ENCODE peak calls at places on chromosomes 5 and 9, in six cellular contexts. One of them, this sample, is unnamed.

GRCh38 chr5:133274597-133274935 is 222.8 kb downstream of the HSPA4 start:
- DNase-seq in dorsolateral prefrontal cortex: no peak
- DNase-seq in left lobe of liver: no peak
- DNase-seq in T-helper 1 cell: no peak
- DNase-seq in sigmoid colon: no peak
- DNase-seq in suprapubic skin: no peak
- DNase-seq in this sample: no peak

GRCh38 chr5:82364497-82364896 is 86.3 kb upstream of the RPS23 start:
- DNase-seq in dorsolateral prefrontal cortex: no peak
- DNase-seq in left lobe of liver: no peak
- DNase-seq in T-helper 1 cell: no peak
- DNase-seq in sigmoid colon: no peak
- DNase-seq in suprapubic skin: no peak
- DNase-seq in this sample: no peak

GRCh38 chr9:76658510-76659231 is 105.6 kb upstream of the PCA3 start:
- DNase-seq in dorsolateral prefrontal cortex: no peak
- DNase-seq in left lobe of liver: no peak
- DNase-seq in T-helper 1 cell: peak; percentile 45
- DNase-seq in sigmoid colon: no peak
- DNase-seq in suprapubic skin: no peak
- DNase-seq in this sample: no peak

GRCh38 chr9:110986529-110986928 is 51.7 kb downstream of the LPAR1 start:
- DNase-seq in dorsolateral prefrontal cortex: no peak
- DNase-seq in left lobe of liver: no peak
- DNase-seq in T-helper 1 cell: no peak
- DNase-seq in sigmoid colon: no peak
- DNase-seq in suprapubic skin: no peak
- DNase-seq in this sample: no peak

GRCh38 chr5:112342364-112342763 is 76.7 kb downstream of the EPB41L4A start:
- DNase-seq in dorsolateral prefrontal cortex: no peak
- DNase-seq in left lobe of liver: no peak
- DNase-seq in T-helper 1 cell: no peak
- DNase-seq in sigmoid colon: no peak
- DNase-seq in suprapubic skin: no peak
- DNase-seq in this sample: no peak

GRCh38 chr9:131217321-131218031 is 58.8 kb downstream of the FAM78A start:
- DNase-seq in dorsolateral prefrontal cortex: no peak
- DNase-seq in left lobe of liver: no peak
- DNase-seq in T-helper 1 cell: no peak
- DNase-seq in sigmoid colon: no peak
- DNase-seq in suprapubic skin: no peak
- DNase-seq in this sample: no peak

GRCh38 chr9:117413346-117414219 is 1.3 kb downstream of the ASTN2 start:
- DNase-seq in dorsolateral prefrontal cortex: no peak
- DNase-seq in left lobe of liver: no peak
- DNase-seq in T-helper 1 cell: no peak
- DNase-seq in sigmoid colon: no peak
- DNase-seq in suprapubic skin: no peak
- DNase-seq in this sample: no peak

GRCh38 chr5:39541920-39542319 is 117.1 kb upstream of the DAB2 start:
- DNase-seq in dorsolateral prefrontal cortex: no peak
- DNase-seq in left lobe of liver: no peak
- DNase-seq in T-helper 1 cell: no peak
- DNase-seq in sigmoid colon: no peak
- DNase-seq in suprapubic skin: no peak
- DNase-seq in this sample: no peak

GRCh38 chr5:10275460-10275859 is 25.4 kb downstream of the CCT5 start:
- DNase-seq in dorsolateral prefrontal cortex: no peak
- DNase-seq in left lobe of liver: no peak
- DNase-seq in T-helper 1 cell: no peak
- DNase-seq in sigmoid colon: no peak
- DNase-seq in suprapubic skin: peak; percentile 20
- DNase-seq in this sample: peak; percentile 15

GRCh38 chr5:96852769-96853168 is 23.5 kb upstream of the ERAP2 start:
- DNase-seq in dorsolateral prefrontal cortex: no peak
- DNase-seq in left lobe of liver: no peak
- DNase-seq in T-helper 1 cell: no peak
- DNase-seq in sigmoid colon: no peak
- DNase-seq in suprapubic skin: no peak
- DNase-seq in this sample: no peak

GRCh38 chr5:44401611-44402010 is 12.4 kb upstream of the FGF10 start:
- DNase-seq in dorsolateral prefrontal cortex: no peak
- DNase-seq in left lobe of liver: no peak
- DNase-seq in T-helper 1 cell: no peak
- DNase-seq in sigmoid colon: no peak
- DNase-seq in suprapubic skin: no peak
- DNase-seq in this sample: no peak

GRCh38 chr9:122192261-122192875 is 32.7 kb downstream of the MORN5 start:
- DNase-seq in dorsolateral prefrontal cortex: no peak
- DNase-seq in left lobe of liver: no peak
- DNase-seq in T-helper 1 cell: no peak
- DNase-seq in sigmoid colon: no peak
- DNase-seq in suprapubic skin: no peak
- DNase-seq in this sample: no peak

GRCh38 chr9:19101203-19101602 is 1.5 kb downstream of the HAUS6 start:
- DNase-seq in dorsolateral prefrontal cortex: no peak
- DNase-seq in left lobe of liver: no peak
- DNase-seq in T-helper 1 cell: no peak
- DNase-seq in sigmoid colon: no peak
- DNase-seq in suprapubic skin: no peak
- DNase-seq in this sample: no peak

GRCh38 chr5:125602184-125602583 is 821.0 kb upstream of the GRAMD2B start:
- DNase-seq in dorsolateral prefrontal cortex: no peak
- DNase-seq in left lobe of liver: no peak
- DNase-seq in T-helper 1 cell: no peak
- DNase-seq in sigmoid colon: no peak
- DNase-seq in suprapubic skin: no peak
- DNase-seq in this sample: no peak

GRCh38 chr5:131357739-131358561 is 94.1 kb downstream of the CDC42SE2 start:
- DNase-seq in dorsolateral prefrontal cortex: no peak
- DNase-seq in left lobe of liver: no peak
- DNase-seq in T-helper 1 cell: peak; percentile 61
- DNase-seq in sigmoid colon: no peak
- DNase-seq in suprapubic skin: no peak
- DNase-seq in this sample: no peak

GRCh38 chr9:99720455-99721050 is 101.1 kb upstream of the NR4A3 start:
- DNase-seq in dorsolateral prefrontal cortex: no peak
- DNase-seq in left lobe of liver: no peak
- DNase-seq in T-helper 1 cell: peak; percentile 65
- DNase-seq in sigmoid colon: no peak
- DNase-seq in suprapubic skin: no peak
- DNase-seq in this sample: no peak

GRCh38 chr5:57028166-57028565 is 76.2 kb upstream of the MIER3 start:
- DNase-seq in dorsolateral prefrontal cortex: no peak
- DNase-seq in left lobe of liver: no peak
- DNase-seq in T-helper 1 cell: no peak
- DNase-seq in sigmoid colon: no peak
- DNase-seq in suprapubic skin: no peak
- DNase-seq in this sample: no peak

GRCh38 chr5:179393078-179393477 is 47.8 kb upstream of the ADAMTS2 start:
- DNase-seq in dorsolateral prefrontal cortex: no peak
- DNase-seq in left lobe of liver: no peak
- DNase-seq in T-helper 1 cell: no peak
- DNase-seq in sigmoid colon: peak; percentile 64
- DNase-seq in suprapubic skin: peak; percentile 23
- DNase-seq in this sample: no peak

GRCh38 chr9:71747572-71747971 is 20.7 kb downstream of the CEMIP2 start:
- DNase-seq in dorsolateral prefrontal cortex: no peak
- DNase-seq in left lobe of liver: no peak
- DNase-seq in T-helper 1 cell: no peak
- DNase-seq in sigmoid colon: no peak
- DNase-seq in suprapubic skin: no peak
- DNase-seq in this sample: no peak

GRCh38 chr5:179812135-179812825 is 5.6 kb upstream of the MGAT4B start:
- DNase-seq in dorsolateral prefrontal cortex: no peak
- DNase-seq in left lobe of liver: no peak
- DNase-seq in T-helper 1 cell: no peak
- DNase-seq in sigmoid colon: peak; percentile 52
- DNase-seq in suprapubic skin: no peak
- DNase-seq in this sample: no peak

GRCh38 chr5:98443916-98444315 is 329.5 kb upstream of the RGMB start:
- DNase-seq in dorsolateral prefrontal cortex: no peak
- DNase-seq in left lobe of liver: no peak
- DNase-seq in T-helper 1 cell: no peak
- DNase-seq in sigmoid colon: no peak
- DNase-seq in suprapubic skin: no peak
- DNase-seq in this sample: no peak

GRCh38 chr9:122331523-122331927 is 39.3 kb upstream of the PTGS1 start:
- DNase-seq in dorsolateral prefrontal cortex: no peak
- DNase-seq in left lobe of liver: no peak
- DNase-seq in T-helper 1 cell: no peak
- DNase-seq in sigmoid colon: no peak
- DNase-seq in suprapubic skin: no peak
- DNase-seq in this sample: no peak

GRCh38 chr9:6931913-6932312 is 174.1 kb downstream of the KDM4C start:
- DNase-seq in dorsolateral prefrontal cortex: no peak
- DNase-seq in left lobe of liver: no peak
- DNase-seq in T-helper 1 cell: peak; percentile 55
- DNase-seq in sigmoid colon: no peak
- DNase-seq in suprapubic skin: no peak
- DNase-seq in this sample: peak; percentile 68

GRCh38 chr5:10400834-10401233 is 40.8 kb upstream of the ROPN1L start:
- DNase-seq in dorsolateral prefrontal cortex: no peak
- DNase-seq in left lobe of liver: no peak
- DNase-seq in T-helper 1 cell: no peak
- DNase-seq in sigmoid colon: no peak
- DNase-seq in suprapubic skin: no peak
- DNase-seq in this sample: no peak

GRCh38 chr9:121055642-121056143 is 5.6 kb upstream of the C5 start:
- DNase-seq in dorsolateral prefrontal cortex: no peak
- DNase-seq in left lobe of liver: peak; percentile 73
- DNase-seq in T-helper 1 cell: no peak
- DNase-seq in sigmoid colon: no peak
- DNase-seq in suprapubic skin: no peak
- DNase-seq in this sample: no peak

GRCh38 chr5:79202076-79202475 is 33.9 kb upstream of the JMY start:
- DNase-seq in dorsolateral prefrontal cortex: no peak
- DNase-seq in left lobe of liver: no peak
- DNase-seq in T-helper 1 cell: no peak
- DNase-seq in sigmoid colon: no peak
- DNase-seq in suprapubic skin: no peak
- DNase-seq in this sample: no peak

GRCh38 chr5:96875805-96876291 is 452 bp upstream of the ERAP2 start:
- DNase-seq in dorsolateral prefrontal cortex: no peak
- DNase-seq in left lobe of liver: no peak
- DNase-seq in T-helper 1 cell: peak; percentile 45
- DNase-seq in sigmoid colon: no peak
- DNase-seq in suprapubic skin: no peak
- DNase-seq in this sample: no peak

GRCh38 chr9:91580136-91580535 is 156.5 kb upstream of the NFIL3 start:
- DNase-seq in dorsolateral prefrontal cortex: no peak
- DNase-seq in left lobe of liver: no peak
- DNase-seq in T-helper 1 cell: no peak
- DNase-seq in sigmoid colon: no peak
- DNase-seq in suprapubic skin: no peak
- DNase-seq in this sample: no peak

GRCh38 chr5:39547548-39548154 is 122.9 kb upstream of the DAB2 start:
- DNase-seq in dorsolateral prefrontal cortex: no peak
- DNase-seq in left lobe of liver: no peak
- DNase-seq in T-helper 1 cell: peak; percentile 13
- DNase-seq in sigmoid colon: no peak
- DNase-seq in suprapubic skin: no peak
- DNase-seq in this sample: no peak

GRCh38 chr9:111794837-111795556 is at the start of gene SHOC1:
- DNase-seq in dorsolateral prefrontal cortex: no peak
- DNase-seq in left lobe of liver: no peak
- DNase-seq in T-helper 1 cell: no peak
- DNase-seq in sigmoid colon: no peak
- DNase-seq in suprapubic skin: no peak
- DNase-seq in this sample: no peak

GRCh38 chr5:69477170-69477569 is 15.4 kb upstream of the OCLN start:
- DNase-seq in dorsolateral prefrontal cortex: no peak
- DNase-seq in left lobe of liver: no peak
- DNase-seq in T-helper 1 cell: no peak
- DNase-seq in sigmoid colon: no peak
- DNase-seq in suprapubic skin: no peak
- DNase-seq in this sample: no peak

This sample was measured in RWPE2.